ENCODE peak calls at places on chromosomes 13 and 19, in eight cellular contexts. Q is mucosa of descending colon, W is GM23338, Y is endodermal cell, L is ascending aorta, R is fibroblast of lung, D is heart right ventricle, H is AG04450. Z is an unnamed sample.

GRCh38 chr13:110963554-110963970 is 48.7 kb upstream of the ANKRD10 start:
- DNase-seq in Q (no peak), W (no peak), Y (no peak), L (no peak), R (no peak), D (no peak), H (no peak), Z (no peak)

GRCh38 chr13:41004875-41005693 is 14.0 kb downstream of the ELF1 start:
- DNase-seq in Q (no peak), W (no peak), Y (no peak), L (no peak), R (no peak), D (no peak), H (no peak), Z (no peak)

GRCh38 chr19:7852851-7853759 is 21.1 kb downstream of the PRR36 start:
- DNase-seq in Q (peak), W (peak), Y (peak), L (no peak), R (peak), D (peak), H (no peak), Z (no peak)

GRCh38 chr19:3618144-3618810 is 8.3 kb downstream of the CACTIN start:
- DNase-seq in Q (peak), W (peak), Y (peak), L (peak), R (peak), D (peak), H (peak), Z (no peak)

GRCh38 chr13:43113603-43114002 is 90.2 kb downstream of the DNAJC15 start:
- DNase-seq in Q (no peak), W (no peak), Y (no peak), L (no peak), R (peak), D (no peak), H (peak), Z (no peak)

GRCh38 chr13:94311893-94312292 is 167.6 kb downstream of the DCT start:
- DNase-seq in Q (no peak), W (no peak), Y (no peak), L (no peak), R (no peak), D (no peak), H (no peak), Z (no peak)

GRCh38 chr19:2551864-2552185 is 75.9 kb downstream of the GADD45B start:
- DNase-seq in Q (peak), W (no peak), Y (no peak), L (no peak), R (no peak), D (no peak), H (no peak), Z (no peak)

GRCh38 chr13:46914341-46914740 is 17.5 kb upstream of the HTR2A start:
- DNase-seq in Q (no peak), W (no peak), Y (no peak), L (no peak), R (no peak), D (no peak), H (no peak), Z (no peak)

GRCh38 chr13:31485651-31486051 is 253.7 kb upstream of the RXFP2 start:
- DNase-seq in Q (no peak), W (no peak), Y (no peak), L (no peak), R (peak), D (no peak), H (no peak), Z (no peak)

GRCh38 chr19:797528-798414 is 519 bp downstream of the PTBP1 start:
- DNase-seq in Q (peak), W (peak), Y (peak), L (peak), R (peak), D (peak), H (peak), Z (peak)

GRCh38 chr19:10005632-10006334 is 4.5 kb downstream of the COL5A3 start:
- DNase-seq in Q (no peak), W (no peak), Y (no peak), L (no peak), R (no peak), D (peak), H (no peak), Z (no peak)

GRCh38 chr19:28985201-28985600 is 227.8 kb downstream of the UQCRFS1 start:
- DNase-seq in Q (no peak), W (no peak), Y (peak), L (peak), R (no peak), D (no peak), H (no peak), Z (no peak)

GRCh38 chr19:32201661-32202060 is 143.7 kb upstream of the ZNF507 start:
- DNase-seq in Q (no peak), W (no peak), Y (no peak), L (no peak), R (no peak), D (no peak), H (no peak), Z (no peak)

GRCh38 chr19:36182612-36183454 is 30.6 kb upstream of the COX7A1 start:
- DNase-seq in Q (no peak), W (peak), Y (peak), L (no peak), R (no peak), D (no peak), H (no peak), Z (peak)

GRCh38 chr13:99265823-99266426 is 7.7 kb upstream of the GPR18 start:
- DNase-seq in Q (no peak), W (peak), Y (no peak), L (no peak), R (peak), D (no peak), H (no peak), Z (peak)

GRCh38 chr13:45721203-45721731 is 19.1 kb downstream of the CBY2 start:
- DNase-seq in Q (no peak), W (no peak), Y (no peak), L (no peak), R (no peak), D (no peak), H (no peak), Z (no peak)

GRCh38 chr13:113901231-113901630 is 37.4 kb upstream of the GAS6 start:
- DNase-seq in Q (no peak), W (no peak), Y (peak), L (peak), R (no peak), D (no peak), H (no peak), Z (peak)

GRCh38 chr19:49442793-49443365 is 1.6 kb upstream of the SLC17A7 start:
- DNase-seq in Q (peak), W (peak), Y (peak), L (peak), R (peak), D (peak), H (peak), Z (peak)

GRCh38 chr13:59250276-59250990 is 913.3 kb downstream of the DIAPH3 start:
- DNase-seq in Q (no peak), W (no peak), Y (no peak), L (no peak), R (no peak), D (no peak), H (no peak), Z (no peak)

GRCh38 chr19:51971624-51972023 is 15.0 kb downstream of the ZNF350 start:
- DNase-seq in Q (no peak), W (peak), Y (no peak), L (no peak), R (peak), D (no peak), H (no peak), Z (no peak)

GRCh38 chr19:35742121-35742724 is at the start of gene IGFLR1:
- DNase-seq in Q (no peak), W (no peak), Y (no peak), L (no peak), R (no peak), D (no peak), H (no peak), Z (no peak)

GRCh38 chr19:10593820-10594637 is 6.9 kb upstream of the AP1M2 start:
- DNase-seq in Q (no peak), W (no peak), Y (no peak), L (no peak), R (no peak), D (no peak), H (no peak), Z (no peak)

GRCh38 chr13:93079294-93079693 is 147.3 kb upstream of the GPC6 start:
- DNase-seq in Q (no peak), W (no peak), Y (no peak), L (no peak), R (peak), D (no peak), H (no peak), Z (peak)

GRCh38 chr19:4700573-4700970 is 23.1 kb downstream of the DPP9 start:
- DNase-seq in Q (no peak), W (peak), Y (peak), L (no peak), R (no peak), D (no peak), H (no peak), Z (no peak)

GRCh38 chr13:91132786-91133185 is 214.7 kb upstream of the MIR17HG start:
- DNase-seq in Q (no peak), W (no peak), Y (no peak), L (no peak), R (no peak), D (no peak), H (no peak), Z (peak)

GRCh38 chr19:38209671-38210457 is 14.2 kb downstream of the DPF1 start:
- DNase-seq in Q (peak), W (peak), Y (peak), L (peak), R (peak), D (peak), H (no peak), Z (no peak)

GRCh38 chr13:64723735-64724134 is 2506.4 kb downstream of the PCDH9 start:
- DNase-seq in Q (no peak), W (peak), Y (no peak), L (no peak), R (peak), D (no peak), H (peak), Z (peak)

GRCh38 chr19:49746206-49746958 is 16.7 kb downstream of the TSKS start:
- DNase-seq in Q (peak), W (peak), Y (peak), L (peak), R (peak), D (peak), H (no peak), Z (no peak)

GRCh38 chr13:111518161-111518791 is 197.8 kb downstream of the TEX29 start:
- DNase-seq in Q (peak), W (peak), Y (peak), L (no peak), R (no peak), D (no peak), H (no peak), Z (no peak)

GRCh38 chr13:99407906-99408702 is 93.2 kb upstream of the TM9SF2 start:
- DNase-seq in Q (no peak), W (no peak), Y (no peak), L (peak), R (no peak), D (no peak), H (no peak), Z (no peak)

GRCh38 chr19:2337329-2337707 is 8.8 kb downstream of the SPPL2B start:
- DNase-seq in Q (peak), W (peak), Y (peak), L (no peak), R (peak), D (no peak), H (no peak), Z (peak)

GRCh38 chr13:22736768-22737092 is 444.0 kb upstream of the SGCG start:
- DNase-seq in Q (no peak), W (no peak), Y (no peak), L (no peak), R (no peak), D (no peak), H (no peak), Z (no peak)

GRCh38 chr13:22736084-22736767 is 444.6 kb upstream of the SGCG start:
- DNase-seq in Q (no peak), W (no peak), Y (peak), L (no peak), R (no peak), D (no peak), H (no peak), Z (no peak)

GRCh38 chr13:22740264-22740663 is 440.5 kb upstream of the SGCG start:
- DNase-seq in Q (no peak), W (peak), Y (peak), L (no peak), R (peak), D (no peak), H (no peak), Z (no peak)

GRCh38 chr13:22738357-22738756 is 442.4 kb upstream of the SGCG start:
- DNase-seq in Q (no peak), W (no peak), Y (no peak), L (no peak), R (no peak), D (no peak), H (no peak), Z (no peak)

DNA sequence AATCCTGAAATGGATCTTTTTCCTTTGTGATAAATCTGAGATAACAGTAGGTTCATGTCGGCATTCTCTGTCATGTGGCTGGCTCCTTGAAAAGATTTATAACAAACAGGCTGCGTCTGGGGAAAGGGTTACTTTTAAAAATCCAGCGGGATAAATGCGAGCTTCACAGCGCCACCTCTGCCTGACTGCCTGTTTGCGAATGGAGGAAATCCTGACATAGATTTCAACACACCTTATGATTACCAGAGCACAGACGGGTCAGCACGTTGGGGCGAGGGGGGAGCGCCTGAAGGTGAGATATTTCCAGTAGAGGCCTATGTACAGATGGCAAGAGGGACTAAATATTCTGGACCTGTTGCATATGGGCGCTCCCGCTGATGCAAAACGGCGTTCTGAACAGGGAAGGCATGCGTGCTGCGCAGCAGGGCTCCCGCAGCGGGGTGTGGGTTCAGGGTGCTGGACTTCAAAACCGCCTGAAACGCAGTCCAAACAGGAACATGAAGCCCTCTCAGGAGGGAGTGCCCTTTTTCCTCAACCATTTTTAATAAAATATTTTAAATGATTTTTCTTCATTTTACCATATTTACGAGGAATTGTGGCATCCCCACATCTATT is 445.3 kb upstream of the SGCG start:
- DNase-seq in Q (no peak), W (peak), Y (peak), L (no peak), R (no peak), D (no peak), H (no peak), Z (no peak)
- TF ChIP-seq CTCF in Q (no peak), W (peak), Y (peak), L (no peak), R (no peak), D (no peak), H (no peak), Z (no peak)

GRCh38 chr13:20833900-20834679 is 60.3 kb upstream of the EEF1AKMT1 start:
- DNase-seq in Q (no peak), W (no peak), Y (no peak), L (no peak), R (no peak), D (no peak), H (no peak), Z (no peak)

GRCh38 chr13:20832861-20833260 is 59.1 kb upstream of the EEF1AKMT1 start:
- DNase-seq in Q (no peak), W (no peak), Y (no peak), L (no peak), R (no peak), D (no peak), H (no peak), Z (no peak)

GRCh38 chr13:20831254-20831653 is 57.5 kb upstream of the EEF1AKMT1 start:
- DNase-seq in Q (no peak), W (no peak), Y (no peak), L (no peak), R (no peak), D (no peak), H (no peak), Z (no peak)

GRCh38 chr13:20828540-20829364 is 55.0 kb upstream of the EEF1AKMT1 start:
- DNase-seq in Q (no peak), W (peak), Y (no peak), L (no peak), R (peak), D (no peak), H (no peak), Z (peak)

GRCh38 chr13:20831933-20832332 is 58.2 kb upstream of the EEF1AKMT1 start:
- DNase-seq in Q (no peak), W (no peak), Y (no peak), L (no peak), R (no peak), D (no peak), H (no peak), Z (no peak)
- H3K4me3 ChIP-seq in Q (no peak), W (no peak), Y (peak), L (no peak), R (no peak), D (peak), H (no peak), Z (no peak)

DNA sequence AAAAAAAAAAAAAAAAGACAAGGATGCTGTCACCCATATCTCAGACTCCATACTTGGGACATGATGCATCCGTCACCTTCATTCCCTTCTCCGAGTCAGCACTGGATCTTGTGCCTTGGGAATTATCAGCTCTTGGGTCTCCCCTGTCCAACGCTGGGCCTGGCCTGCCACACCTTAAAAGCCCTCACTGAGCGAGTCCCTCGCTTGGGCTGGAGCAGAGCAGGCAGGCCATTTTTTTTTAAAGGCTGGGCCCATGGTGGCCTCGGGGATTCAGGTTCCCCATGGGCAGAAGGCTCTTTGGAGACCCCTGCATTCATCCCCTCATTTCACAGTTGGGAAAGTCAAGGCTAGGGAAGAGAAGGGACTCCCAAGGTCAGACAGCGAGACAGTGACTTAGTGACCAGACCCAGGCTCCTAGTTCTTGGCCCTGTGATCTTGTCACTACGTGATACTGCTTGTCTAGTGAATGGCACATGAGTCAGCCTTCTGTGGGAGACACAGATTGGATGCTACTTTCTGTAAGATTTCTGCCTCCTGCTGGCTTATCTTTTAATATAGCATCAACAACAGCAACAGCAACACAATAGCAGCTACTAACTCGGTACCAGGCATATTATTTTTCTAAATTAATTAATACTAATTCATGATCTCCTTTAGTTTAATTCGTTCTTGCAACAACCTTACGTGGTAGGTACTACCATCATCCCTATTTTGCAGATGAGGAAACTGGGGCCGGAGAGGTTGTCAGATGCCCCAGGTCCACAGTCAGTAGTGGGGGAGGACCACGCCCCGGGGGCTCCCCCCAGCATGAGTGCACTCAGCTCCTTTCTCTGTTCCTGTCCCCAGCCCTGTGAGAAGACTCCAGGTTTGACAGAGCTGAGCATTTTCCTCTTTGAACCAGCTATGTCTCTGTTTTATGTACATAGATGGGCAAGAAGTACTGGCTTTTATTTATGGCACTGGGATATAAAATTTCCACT is 27.4 kb upstream of the ZNF536 start:
- DNase-seq in Q (no peak), W (no peak), Y (no peak), L (no peak), R (no peak), D (no peak), H (no peak), Z (no peak)
- TF ChIP-seq CTCF in Q (no peak), W (no peak), Y (no peak), L (no peak), R (no peak), D (no peak), H (no peak), Z (no peak)

GRCh38 chr13:103351035-103351828 is 285.0 kb upstream of the SLC10A2 start:
- DNase-seq in Q (no peak), W (peak), Y (peak), L (no peak), R (peak), D (peak), H (no peak), Z (peak)
- H3K4me3 ChIP-seq in Q (no peak), W (peak), Y (no peak), L (no peak), R (no peak), D (no peak), H (no peak), Z (peak)

GRCh38 chr19:42121036-42121621 is 11.1 kb downstream of the POU2F2 start:
- DNase-seq in Q (no peak), W (no peak), Y (no peak), L (no peak), R (no peak), D (no peak), H (no peak), Z (no peak)

GRCh38 chr19:42124386-42124901 is 7.8 kb downstream of the POU2F2 start:
- DNase-seq in Q (no peak), W (no peak), Y (no peak), L (no peak), R (no peak), D (no peak), H (no peak), Z (no peak)

GRCh38 chr19:42121666-42122069 is 10.6 kb downstream of the POU2F2 start:
- DNase-seq in Q (peak), W (peak), Y (peak), L (peak), R (peak), D (peak), H (peak), Z (no peak)

GRCh38 chr19:42123765-42124164 is 8.5 kb downstream of the POU2F2 start:
- DNase-seq in Q (no peak), W (no peak), Y (no peak), L (no peak), R (no peak), D (no peak), H (no peak), Z (no peak)

DNA sequence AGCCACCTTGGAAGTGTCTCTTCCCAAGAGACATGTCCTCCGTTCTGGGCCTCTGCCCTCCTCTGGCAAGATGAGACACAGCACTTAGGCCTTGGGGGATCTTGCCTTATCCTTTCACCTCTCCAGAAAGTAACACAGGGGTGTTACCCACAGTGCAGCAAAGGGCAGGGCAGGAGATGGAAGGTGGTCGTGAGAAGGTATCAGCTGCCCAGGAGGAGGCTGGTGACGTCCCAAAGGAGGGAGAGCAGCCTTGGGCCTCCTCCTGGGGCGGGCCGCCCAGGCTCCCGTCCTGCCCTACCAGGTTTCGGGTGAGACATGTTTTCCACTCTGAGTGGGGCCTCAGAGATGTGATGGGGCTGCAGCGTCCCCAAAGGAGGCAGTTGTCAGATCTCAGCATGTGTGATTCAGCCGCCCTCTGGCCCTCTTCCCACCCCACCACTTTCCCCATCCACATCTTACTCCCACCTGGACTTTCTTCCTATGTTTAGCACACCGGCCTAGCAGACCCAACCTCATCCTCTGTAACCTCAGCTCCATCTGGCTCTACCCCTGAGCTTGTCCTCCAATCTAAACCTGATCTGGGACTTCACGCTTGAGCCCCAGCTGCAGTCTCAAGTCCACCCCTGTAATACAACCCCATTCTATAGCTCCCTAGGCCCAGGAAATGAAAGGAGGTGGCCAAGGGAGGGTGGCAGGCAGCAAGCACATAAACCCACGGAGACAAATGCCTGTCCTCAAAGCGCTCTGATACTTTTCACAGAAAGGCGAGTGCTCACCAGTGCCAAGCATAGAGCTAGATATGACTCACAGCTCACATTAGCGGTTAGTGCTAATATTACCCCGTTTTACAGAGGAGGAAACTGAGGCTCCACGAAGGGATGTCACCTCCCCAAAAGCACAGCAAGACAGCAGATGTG is 9.3 kb downstream of the POU2F2 start:
- DNase-seq in Q (no peak), W (no peak), Y (no peak), L (no peak), R (no peak), D (no peak), H (no peak), Z (no peak)
- TF ChIP-seq CTCF in Q (no peak), W (peak), Y (no peak), L (no peak), R (no peak), D (no peak), H (peak), Z (no peak)

Z was measured in astrocyte of the cerebellum.